ENCODE peak calls at places on chromosomes 5 and 9, in six cellular contexts. G is H1, H is K562, U is GM12878, X is SK-N-SH, J is GM12891. C is an unnamed sample.
A peak's percentile ranks its signal among the peaks of the same experiment; 100 is the strongest.

GRCh38 chr5:157930710-157931109 is 71.8 kb upstream of the CLINT1 start:
- DNase-seq in G (no peak), H (no peak), U (no peak), X (no peak), J (no peak), C (no peak)

GRCh38 chr5:6220346-6221088 is 157.8 kb downstream of the MED10 start:
- DNase-seq in G (no peak), H (no peak), U (no peak), X (no peak), J (no peak), C (no peak)

GRCh38 chr9:93170571-93170970 is 13.4 kb upstream of the WNK2 start:
- DNase-seq in G (no peak), H (no peak), U (no peak), X (no peak), J (no peak), C (no peak)

GRCh38 chr5:151743535-151743934 is 14.9 kb downstream of the ATOX1 start:
- DNase-seq in G (no peak), H (no peak), U (no peak), X (no peak), J (no peak), C (no peak)

GRCh38 chr5:96199713-96200183 is 233.3 kb downstream of the PCSK1 start:
- DNase-seq in G (no peak), H (no peak), U (no peak), X (no peak), J (no peak), C (no peak)

GRCh38 chr9:77907581-77907980 is 124.0 kb downstream of the GNAQ start:
- DNase-seq in G (no peak), H (no peak), U (no peak), X (no peak), J (no peak), C (no peak)

GRCh38 chr5:52985306-52985705 is 3.8 kb upstream of the ITGA2 start:
- DNase-seq in G (no peak), H (no peak), U (no peak), X (no peak), J (no peak), C (no peak)

GRCh38 chr5:91468643-91469422 is 85.7 kb upstream of the ARRDC3 start:
- DNase-seq in G (no peak), H (no peak), U (no peak), X (peak; percentile 25), J (no peak), C (no peak)

GRCh38 chr9:131625848-131626670 is 80.7 kb downstream of the PRRT1B start:
- DNase-seq in G (no peak), H (no peak), U (no peak), X (peak; percentile 79), J (no peak), C (no peak)

GRCh38 chr9:78167356-78167755 is 68.5 kb upstream of the CEP78 start:
- DNase-seq in G (no peak), H (no peak), U (no peak), X (no peak), J (no peak), C (no peak)

GRCh38 chr9:94767331-94768099 is 41.0 kb downstream of the AOPEP start:
- DNase-seq in G (no peak), H (no peak), U (no peak), X (no peak), J (no peak), C (no peak)

GRCh38 chr9:20611751-20612287 is 10.5 kb downstream of the MLLT3 start:
- DNase-seq in G (no peak), H (no peak), U (no peak), X (peak; percentile 9), J (no peak), C (no peak)

GRCh38 chr5:140111859-140112551 is 1.9 kb upstream of the PURA start:
- DNase-seq in G (no peak), H (no peak), U (no peak), X (no peak), J (no peak), C (no peak)

GRCh38 chr9:74275872-74276508 is 221.1 kb upstream of the RORB start:
- DNase-seq in G (no peak), H (no peak), U (no peak), X (no peak), J (no peak), C (no peak)

GRCh38 chr5:57698785-57699184 is 216.2 kb upstream of the ACTBL2 start:
- DNase-seq in G (no peak), H (no peak), U (no peak), X (no peak), J (no peak), C (no peak)

GRCh38 chr5:96075579-96076289 is 114.1 kb upstream of the ELL2 start:
- DNase-seq in G (no peak), H (no peak), U (no peak), X (no peak), J (no peak), C (no peak)

GRCh38 chr5:111127453-111128195 is 35.5 kb downstream of the WDR36 start:
- DNase-seq in G (no peak), H (no peak), U (no peak), X (no peak), J (no peak), C (no peak)

GRCh38 chr9:5870020-5870339 is 20.7 kb upstream of the MLANA start:
- DNase-seq in G (no peak), H (no peak), U (no peak), X (no peak), J (no peak), C (no peak)

GRCh38 chr9:5871785-5872184 is 18.9 kb upstream of the MLANA start:
- DNase-seq in G (no peak), H (no peak), U (no peak), X (no peak), J (no peak), C (no peak)

GRCh38 chr9:5870691-5871090 is 20.0 kb upstream of the MLANA start:
- DNase-seq in G (no peak), H (no peak), U (no peak), X (no peak), J (no peak), C (no peak)

GRCh38 chr9:5868235-5868634 is 22.5 kb upstream of the MLANA start:
- DNase-seq in G (no peak), H (no peak), U (no peak), X (no peak), J (no peak), C (no peak)

DNA sequence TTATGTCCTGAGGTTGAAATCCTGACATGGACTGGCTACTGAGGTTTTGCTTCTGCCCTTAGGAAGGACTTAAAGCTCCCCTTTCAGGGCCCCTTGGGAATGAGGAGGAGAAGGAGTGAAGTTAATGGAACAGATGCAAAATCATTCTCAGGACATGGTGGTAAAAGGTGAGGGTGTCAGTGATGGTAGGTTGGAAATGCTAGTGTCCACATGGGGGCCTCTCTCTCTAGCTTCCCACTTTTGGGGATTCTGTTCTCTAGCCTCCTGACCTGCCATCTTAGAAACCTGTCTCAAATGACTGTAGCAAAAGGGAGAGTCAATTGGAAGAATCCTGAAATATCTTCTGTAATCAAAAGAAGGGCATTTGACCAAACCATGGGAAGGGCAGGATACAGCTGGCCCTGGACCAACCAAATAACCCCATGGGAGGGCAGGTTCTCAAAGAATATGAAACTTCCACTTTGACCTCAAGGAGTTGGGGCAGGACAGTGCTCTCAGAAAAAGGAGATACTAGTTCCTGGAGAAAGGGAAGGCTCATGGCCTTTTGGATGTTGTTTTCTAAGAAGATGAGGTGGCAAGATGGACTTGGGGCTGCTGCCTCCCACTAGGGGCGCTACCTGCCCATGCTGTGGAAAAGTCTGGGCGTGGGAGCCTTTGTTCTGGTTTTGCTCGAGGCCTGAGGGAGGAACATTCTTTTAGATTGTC is 21.2 kb upstream of the MLANA start:
- DNase-seq in G (peak; percentile 70), H (peak; percentile 65), U (no peak), X (no peak), J (peak; percentile 27), C (peak; percentile 31)
- TF ChIP-seq TAF1 in G (no peak), H (no peak), U (no peak), X (no peak), J (no peak), C (no peak)

DNA sequence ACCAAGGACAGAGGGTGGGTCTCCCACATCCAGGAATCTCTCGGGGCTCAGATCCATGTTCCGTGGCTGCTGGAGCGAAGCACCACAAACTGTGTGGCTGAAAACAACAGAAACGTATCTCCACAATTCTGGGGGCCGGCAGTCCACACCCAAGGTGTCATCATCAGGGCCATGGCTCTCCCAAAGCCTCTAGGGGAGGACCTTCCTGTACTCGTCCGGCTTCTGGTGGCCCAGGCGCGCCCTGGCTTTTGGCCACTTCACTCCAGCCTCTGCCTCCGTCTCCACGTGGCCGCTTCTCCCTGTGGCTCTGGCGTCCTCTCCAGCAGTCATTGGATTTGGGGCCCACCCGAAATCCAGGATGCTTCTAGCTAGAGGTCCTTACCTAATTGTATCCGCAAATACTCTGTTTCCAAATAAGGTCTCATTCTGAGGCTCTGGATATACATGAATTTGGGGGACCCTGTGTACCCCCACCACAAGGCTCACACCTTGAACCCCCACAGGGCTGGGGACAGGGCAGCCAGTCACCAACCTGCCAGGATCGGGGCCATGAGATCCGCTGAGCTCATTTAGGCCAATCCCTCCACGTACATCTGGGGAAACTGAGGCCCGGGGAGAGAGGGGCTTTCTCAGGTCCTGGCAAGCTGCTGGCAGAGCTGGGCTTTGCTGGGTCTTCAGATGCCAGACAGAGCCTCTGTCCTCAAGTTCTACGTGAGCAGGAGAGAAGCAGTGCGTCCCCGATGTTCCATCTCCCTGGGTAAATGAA is 158.2 kb downstream of the OLFM1 start:
- DNase-seq in G (no peak), H (no peak), U (no peak), X (no peak), J (no peak), C (no peak)
- TF ChIP-seq POLR2AphosphoS5 in G (no peak), H (no peak), U (no peak), X (no peak), J (no peak), C (no peak)

DNA sequence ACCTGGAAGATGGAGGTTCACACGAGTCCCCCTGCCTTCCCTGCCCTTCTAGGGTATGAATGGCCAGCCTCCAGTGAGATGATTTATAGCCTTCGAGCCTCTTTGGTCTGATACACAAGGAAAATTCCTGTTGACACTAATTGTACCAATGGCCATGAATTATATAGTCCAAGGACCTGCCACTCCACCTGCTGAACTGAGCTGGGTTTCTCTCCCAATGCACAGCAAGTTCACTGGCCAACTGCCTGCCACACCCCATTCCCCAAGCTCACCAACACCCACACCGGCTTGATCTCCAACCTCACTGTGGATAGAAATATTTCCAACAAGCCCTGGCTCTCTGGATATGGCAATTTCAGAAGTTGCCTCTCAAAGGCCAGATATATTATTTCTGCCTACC is 9.3 kb upstream of the ADRA1B start:
- DNase-seq in G (no peak), H (no peak), U (no peak), X (no peak), J (no peak), C (no peak)
- TF ChIP-seq TAF1 in G (no peak), H (no peak), U (no peak), X (no peak), J (no peak), C (no peak)

DNA sequence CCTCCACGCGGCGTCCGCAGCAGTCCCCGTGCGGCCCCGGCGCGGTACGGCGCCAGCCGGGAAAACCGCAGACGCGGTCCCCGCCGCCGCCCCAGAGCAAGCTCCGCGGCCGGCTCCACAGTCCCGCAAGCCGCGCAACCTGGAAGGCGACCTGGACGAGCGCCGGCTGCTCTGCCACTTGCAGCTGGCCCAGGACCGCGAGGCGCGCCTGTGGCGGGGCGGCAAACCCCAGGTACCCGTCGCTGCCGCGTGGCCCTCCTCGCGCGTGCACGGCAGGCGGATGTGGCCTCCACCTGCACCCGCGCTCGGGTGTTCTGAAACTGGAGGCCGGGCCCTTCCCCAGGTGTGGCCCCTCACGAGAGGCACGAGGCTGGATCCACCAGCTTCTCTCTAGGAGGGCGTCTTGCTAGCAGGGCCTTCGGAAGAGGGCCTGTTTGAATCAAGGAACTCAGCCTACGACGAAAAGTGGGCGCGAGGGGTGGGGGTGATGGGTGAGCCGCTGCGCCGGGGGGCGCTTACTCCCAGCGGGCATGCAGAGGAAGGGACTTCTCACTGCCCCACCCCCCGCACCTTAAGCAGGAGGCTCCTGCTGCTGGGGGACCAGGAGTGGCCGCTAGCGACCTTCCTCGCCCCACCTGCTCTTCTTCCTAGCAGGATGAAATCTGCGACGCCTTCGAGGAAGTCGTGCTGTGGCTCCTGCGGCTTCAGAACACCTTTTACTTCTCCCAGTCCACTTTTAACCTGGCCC is 641 bp downstream of the CCNI2 start:
- DNase-seq in G (peak; percentile 74), H (no peak), U (no peak), X (peak; percentile 24), J (no peak), C (no peak)
- TF ChIP-seq POLR2AphosphoS5 in G (no peak), H (no peak), U (no peak), X (no peak), J (no peak), C (no peak)